ENCODE peak calls at places on chromosomes 12 and 14, in ten cellular contexts. A is EH; S is stimulated activated CD4-positive, alpha-beta T cell treated with anti-CD3 and anti-CD28 coated beads, Interleukin-4, amount 100 ng/mL, for 24 hours; F is NCI-H2107; L is H54; C is IMR-90; O is cardiac muscle cell; Z is WTC11; R is HT-29; H is B cell. P is an unnamed sample.

GRCh38 chr14:68957688-68958248 is 21.3 kb downstream of the ACTN1 start:
- DNase-seq in L (no peak), R (no peak), F (no peak), S (no peak), O (no peak), C (no peak), Z (no peak), A (no peak), H (no peak), P (no peak)

GRCh38 chr12:93167841-93168492 is 209.8 kb upstream of the NUDT4 start:
- DNase-seq in C (no peak), L (no peak), R (peak; percentile 67), F (no peak), A (peak; percentile 12), S (peak; percentile 55), Z (peak; percentile 28), H (peak; percentile 56), O (peak; percentile 55), P (no peak)

GRCh38 chr14:62921466-62921865 is 123.8 kb downstream of the KCNH5 start:
- DNase-seq in L (no peak), O (no peak), A (no peak), F (no peak), Z (no peak), R (no peak), H (no peak), S (no peak), C (peak; percentile 22), P (no peak)

GRCh38 chr12:32877670-32878459 is 18.7 kb downstream of the PKP2 start:
- DNase-seq in H (no peak), O (peak; percentile 48), Z (no peak), A (no peak), S (no peak), F (no peak), R (no peak), C (no peak), L (no peak), P (no peak)

GRCh38 chr12:105352940-105353635 is 22.6 kb downstream of the C12orf75 start:
- DNase-seq in C (no peak), R (peak; percentile 16), Z (no peak), L (no peak), H (no peak), O (no peak), S (no peak), F (no peak), A (peak; percentile 50), P (no peak)

GRCh38 chr14:70641548-70642312 is at the start of gene TTC9:
- DNase-seq in C (no peak), R (no peak), Z (peak; percentile 51), F (no peak), L (no peak), A (no peak), H (no peak), S (peak; percentile 24), O (peak; percentile 69), P (no peak)

GRCh38 chr12:50642035-50642451 is 121.9 kb upstream of the ATF1 start:
- DNase-seq in C (peak; percentile 89), S (no peak), L (no peak), R (no peak), A (peak; percentile 67), Z (no peak), O (no peak), H (no peak), F (no peak), P (no peak)

GRCh38 chr12:69131073-69131472 is 108.3 kb upstream of the CPSF6 start:
- DNase-seq in A (no peak), H (no peak), L (no peak), F (no peak), Z (no peak), S (no peak), R (no peak), C (no peak), O (no peak), P (no peak)

GRCh38 chr12:54191550-54192022 is 2.8 kb upstream of the SMUG1 start:
- DNase-seq in A (peak; percentile 87), H (peak; percentile 76), C (peak; percentile 79), F (peak; percentile 64), L (peak; percentile 68), S (peak; percentile 84), Z (peak; percentile 87), O (peak; percentile 90), R (peak; percentile 90), P (peak; percentile 71)

GRCh38 chr14:30709201-30709600 is 87.1 kb downstream of the SCFD1 start:
- DNase-seq in L (no peak), A (no peak), H (no peak), O (no peak), F (no peak), Z (no peak), R (no peak), S (no peak), C (no peak), P (no peak)

GRCh38 chr12:57456737-57457490 is 1.8 kb downstream of the INHBE start:
- DNase-seq in A (no peak), O (no peak), R (no peak), H (peak; percentile 5), C (no peak), L (no peak), S (no peak), Z (no peak), F (no peak), P (no peak)

GRCh38 chr12:1698638-1699214 is 7.9 kb downstream of the ADIPOR2 start:
- DNase-seq in S (no peak), Z (no peak), A (no peak), R (peak; percentile 67), L (no peak), O (no peak), F (no peak), H (no peak), C (no peak), P (no peak)

GRCh38 chr12:101995684-101996083 is 66.1 kb downstream of the WASHC3 start:
- DNase-seq in C (no peak), H (no peak), R (no peak), L (no peak), O (no peak), F (no peak), A (no peak), Z (no peak), S (no peak), P (no peak)

GRCh38 chr14:68941820-68942219 is 37.3 kb downstream of the ACTN1 start:
- DNase-seq in A (peak; percentile 99), L (peak; percentile 55), F (no peak), S (no peak), C (peak; percentile 90), R (peak; percentile 53), Z (peak; percentile 78), H (no peak), O (peak; percentile 78), P (peak; percentile 75)

GRCh38 chr14:81435578-81436295 is 35.6 kb upstream of the STON2 start:
- DNase-seq in O (peak; percentile 83), Z (peak; percentile 66), C (peak; percentile 2), A (peak; percentile 19), S (peak; percentile 10), R (peak; percentile 26), F (peak; percentile 36), L (no peak), H (no peak), P (no peak)

GRCh38 chr14:91058017-91058675 is 2.3 kb downstream of the RPS6KA5 start:
- DNase-seq in H (no peak), C (no peak), F (no peak), A (peak; percentile 43), Z (no peak), O (no peak), S (no peak), R (peak; percentile 22), L (no peak), P (no peak)

GRCh38 chr12:27104546-27104945 is 22.2 kb upstream of the C12orf71 start:
- DNase-seq in F (no peak), L (no peak), O (no peak), H (no peak), C (peak; percentile 59), A (peak; percentile 56), S (no peak), R (no peak), Z (no peak), P (no peak)

GRCh38 chr14:41785696-41786095 is 179.0 kb downstream of the LRFN5 start:
- DNase-seq in S (no peak), F (peak; percentile 54), H (no peak), Z (peak; percentile 17), A (no peak), R (peak; percentile 2), O (no peak), C (no peak), L (no peak), P (no peak)

GRCh38 chr12:69052613-69053408 is 119.8 kb upstream of the CPM start:
- DNase-seq in F (no peak), S (peak; percentile 72), R (no peak), H (no peak), C (peak; percentile 83), Z (peak; percentile 16), L (peak; percentile 55), A (peak; percentile 84), O (no peak), P (peak; percentile 83)

GRCh38 chr12:3202734-3203446 is 125.7 kb downstream of the TSPAN9 start:
- DNase-seq in Z (peak; percentile 83), S (peak; percentile 57), F (peak; percentile 31), L (peak; percentile 90), O (peak; percentile 54), C (peak; percentile 34), H (peak; percentile 60), R (peak; percentile 52), A (peak; percentile 55), P (no peak)

GRCh38 chr14:64841121-64841611 is 38.5 kb downstream of the SPTB start:
- DNase-seq in C (peak; percentile 62), R (peak; percentile 45), O (peak; percentile 45), Z (peak; percentile 58), S (no peak), F (no peak), H (no peak), A (peak; percentile 72), L (peak; percentile 64), P (peak; percentile 13)

GRCh38 chr12:27525373-27525772 is 1.4 kb downstream of the PPFIBP1 start:
- DNase-seq in F (no peak), Z (peak; percentile 25), A (peak; percentile 83), R (peak; percentile 45), L (peak; percentile 44), O (no peak), C (peak; percentile 81), H (no peak), S (no peak), P (peak; percentile 68)

GRCh38 chr12:91717804-91718203 is 427.8 kb downstream of the BTG1 start:
- DNase-seq in F (no peak), O (no peak), L (no peak), Z (no peak), S (no peak), A (no peak), C (no peak), R (no peak), H (no peak), P (no peak)

GRCh38 chr14:93206793-93207467 is at the start of the genes GON7 and UBR7:
- DNase-seq in O (peak; percentile 98), Z (peak; percentile 97), S (peak; percentile 92), F (peak; percentile 99), R (peak; percentile 93), C (peak; percentile 96), L (peak; percentile 83), H (peak; percentile 85), A (peak; percentile 98), P (peak; percentile 86)

GRCh38 chr12:124867389-124867930 is 3.8 kb upstream of the SCARB1 start:
- DNase-seq in Z (no peak), A (peak; percentile 56), H (no peak), R (peak; percentile 48), O (no peak), L (no peak), C (peak; percentile 81), F (no peak), S (no peak), P (peak; percentile 2)

GRCh38 chr12:7108042-7108927 is 729 bp downstream of the C1RL start:
- DNase-seq in C (peak; percentile 70), H (peak; percentile 79), O (peak; percentile 27), S (peak; percentile 71), F (peak; percentile 53), Z (peak; percentile 69), R (peak; percentile 80), A (peak; percentile 84), L (peak; percentile 89), P (no peak)

GRCh38 chr14:100581228-100582145 is 5.7 kb downstream of the BEGAIN start:
- DNase-seq in R (no peak), H (no peak), L (no peak), F (no peak), S (no peak), C (no peak), A (no peak), Z (peak; percentile 7), O (no peak), P (no peak)

GRCh38 chr12:102343361-102344121 is 136.8 kb downstream of the IGF1 start:
- DNase-seq in S (no peak), Z (no peak), F (no peak), R (no peak), O (no peak), H (no peak), C (peak; percentile 16), A (peak; percentile 29), L (no peak), P (peak; percentile 5)

P was measured in HS-5.